ENCODE peak calls at places on chromosomes 5 and 9, in four cellular contexts. One of them, this sample, is unnamed.

GRCh38 chr9:114805670-114806551 is at the start of gene TNFSF15:
- DNase-seq in Kasumi-1: peak; percentile 26
- DNase-seq in cardiac septum: no peak
- DNase-seq in RWPE1: peak; percentile 90
- DNase-seq in this sample: no peak

GRCh38 chr5:83473344-83474169 is 2.0 kb downstream of the VCAN start:
- DNase-seq in RWPE1: peak; percentile 94
- DNase-seq in cardiac septum: peak; percentile 89
- DNase-seq in Kasumi-1: peak; percentile 82
- DNase-seq in this sample: peak; percentile 98

GRCh38 chr5:76641514-76642120 is 18.4 kb upstream of the F2RL2 start:
- DNase-seq in RWPE1: peak; percentile 63
- DNase-seq in cardiac septum: no peak
- DNase-seq in Kasumi-1: peak; percentile 84
- DNase-seq in this sample: no peak

GRCh38 chr9:34663296-34663590 is 786 bp upstream of the CCL27 start:
- DNase-seq in RWPE1: no peak
- DNase-seq in Kasumi-1: no peak
- DNase-seq in cardiac septum: no peak
- DNase-seq in this sample: no peak

GRCh38 chr9:123933401-123933800 is 3.5 kb upstream of the DENND1A start:
- DNase-seq in cardiac septum: no peak
- DNase-seq in RWPE1: peak; percentile 89
- DNase-seq in Kasumi-1: no peak
- DNase-seq in this sample: no peak

GRCh38 chr5:154753792-154754191 is 1.4 kb upstream of the LARP1 start:
- DNase-seq in RWPE1: peak; percentile 49
- DNase-seq in cardiac septum: peak; percentile 79
- DNase-seq in Kasumi-1: no peak
- DNase-seq in this sample: peak; percentile 86

GRCh38 chr9:7790022-7790818 is 9.4 kb downstream of the DMAC1 start:
- DNase-seq in RWPE1: no peak
- DNase-seq in cardiac septum: no peak
- DNase-seq in Kasumi-1: no peak
- DNase-seq in this sample: no peak

GRCh38 chr5:174096619-174097018 is 51.1 kb downstream of the NSG2 start:
- DNase-seq in Kasumi-1: no peak
- DNase-seq in RWPE1: no peak
- DNase-seq in cardiac septum: no peak
- DNase-seq in this sample: no peak

GRCh38 chr5:86968311-86968753 is 299.4 kb upstream of the RASA1 start:
- DNase-seq in RWPE1: peak; percentile 58
- DNase-seq in cardiac septum: no peak
- DNase-seq in Kasumi-1: peak; percentile 70
- DNase-seq in this sample: no peak

GRCh38 chr5:9015937-9016270 is 530.0 kb downstream of the SEMA5A start:
- DNase-seq in RWPE1: no peak
- DNase-seq in cardiac septum: no peak
- DNase-seq in Kasumi-1: peak; percentile 62
- DNase-seq in this sample: no peak

GRCh38 chr5:151053796-151054490 is 26.9 kb downstream of the TNIP1 start:
- DNase-seq in RWPE1: no peak
- DNase-seq in Kasumi-1: no peak
- DNase-seq in cardiac septum: no peak
- DNase-seq in this sample: no peak

GRCh38 chr9:133677126-133678010 is 41.2 kb downstream of the DBH start:
- DNase-seq in cardiac septum: no peak
- DNase-seq in Kasumi-1: no peak
- DNase-seq in RWPE1: no peak
- DNase-seq in this sample: no peak

GRCh38 chr9:108671156-108671555 is 184.6 kb downstream of the ACTL7B start:
- DNase-seq in Kasumi-1: peak; percentile 16
- DNase-seq in RWPE1: peak; percentile 86
- DNase-seq in cardiac septum: no peak
- DNase-seq in this sample: no peak

GRCh38 chr5:168176251-168176650 is 115.2 kb upstream of the WWC1 start:
- DNase-seq in Kasumi-1: no peak
- DNase-seq in cardiac septum: no peak
- DNase-seq in RWPE1: no peak
- DNase-seq in this sample: no peak

GRCh38 chr9:82354260-82354659 is 365.7 kb downstream of the SPATA31D1 start:
- DNase-seq in RWPE1: peak; percentile 96
- DNase-seq in cardiac septum: no peak
- DNase-seq in Kasumi-1: no peak
- DNase-seq in this sample: no peak

GRCh38 chr9:804026-804425 is 37.5 kb upstream of the DMRT1 start:
- DNase-seq in Kasumi-1: no peak
- DNase-seq in RWPE1: no peak
- DNase-seq in cardiac septum: no peak
- DNase-seq in this sample: peak; percentile 0

GRCh38 chr5:146878471-146879172 is at the start of gene PPP2R2B:
- DNase-seq in cardiac septum: no peak
- DNase-seq in Kasumi-1: no peak
- DNase-seq in RWPE1: peak; percentile 23
- DNase-seq in this sample: peak; percentile 81

GRCh38 chr9:137545123-137545522 is 5.1 kb downstream of the PNPLA7 start:
- DNase-seq in Kasumi-1: no peak
- DNase-seq in RWPE1: no peak
- DNase-seq in cardiac septum: no peak
- DNase-seq in this sample: peak; percentile 86

GRCh38 chr5:125257057-125257970 is 510.9 kb upstream of the ZNF608 start:
- DNase-seq in cardiac septum: no peak
- DNase-seq in Kasumi-1: no peak
- DNase-seq in RWPE1: no peak
- DNase-seq in this sample: no peak

GRCh38 chr5:175606409-175606808 is 51.5 kb upstream of the HRH2 start:
- DNase-seq in RWPE1: no peak
- DNase-seq in Kasumi-1: no peak
- DNase-seq in cardiac septum: no peak
- DNase-seq in this sample: no peak

GRCh38 chr5:91436241-91436640 is 53.1 kb upstream of the ARRDC3 start:
- DNase-seq in Kasumi-1: no peak
- DNase-seq in RWPE1: no peak
- DNase-seq in cardiac septum: no peak
- DNase-seq in this sample: no peak